ENCODE peak calls at places on chromosomes 13 and 19, in ten cellular contexts. K is ACHN, D is Daoy, M is GM23338, R is H54, W is hepatic stellate cell, S is hypothalamus, T is EH, F is ELR, U is prostate gland. I is an unnamed sample.

GRCh38 chr13:20131057-20131832 is 29.6 kb downstream of the GJA3 start:
- DNase-seq in K (no peak), D (no peak), M (no peak), R (no peak), W (no peak), S (no peak), T (no peak), F (no peak), U (no peak), I (no peak)

GRCh38 chr13:100818706-100819105 is 144.1 kb upstream of the TMTC4 start:
- DNase-seq in K (no peak), D (no peak), M (no peak), R (no peak), W (no peak), S (no peak), T (no peak), F (no peak), U (no peak), I (no peak)

GRCh38 chr13:98480915-98481510 is 95.9 kb downstream of the STK24 start:
- DNase-seq in K (no peak), D (peak), M (no peak), R (no peak), W (no peak), S (no peak), T (no peak), F (peak), U (no peak), I (no peak)

GRCh38 chr19:17944301-17944700 is 11.5 kb downstream of the CCDC124 start:
- DNase-seq in K (peak), D (peak), M (no peak), R (peak), W (peak), S (no peak), T (peak), F (peak), U (no peak), I (no peak)

GRCh38 chr13:44431150-44431549 is 57.5 kb downstream of the SERP2 start:
- DNase-seq in K (no peak), D (no peak), M (no peak), R (no peak), W (no peak), S (no peak), T (no peak), F (no peak), U (no peak), I (peak)

GRCh38 chr13:110944121-110944967 is 29.5 kb upstream of the ANKRD10 start:
- DNase-seq in K (peak), D (peak), M (peak), R (peak), W (peak), S (no peak), T (peak), F (peak), U (peak), I (peak)

GRCh38 chr13:80881495-80882482 is 540.9 kb upstream of the SPRY2 start:
- DNase-seq in K (no peak), D (no peak), M (no peak), R (no peak), W (no peak), S (no peak), T (no peak), F (no peak), U (no peak), I (peak)

GRCh38 chr19:4066176-4066606 is 508 bp downstream of the ZBTB7A start:
- DNase-seq in K (no peak), D (no peak), M (no peak), R (no peak), W (no peak), S (no peak), T (no peak), F (no peak), U (peak), I (no peak)

GRCh38 chr19:4454621-4454951 is 3.0 kb downstream of the UBXN6 start:
- DNase-seq in K (no peak), D (no peak), M (no peak), R (no peak), W (peak), S (no peak), T (no peak), F (no peak), U (no peak), I (no peak)

GRCh38 chr13:93915269-93915809 is 564.1 kb downstream of the DCT start:
- DNase-seq in K (no peak), D (no peak), M (no peak), R (no peak), W (no peak), S (no peak), T (peak), F (peak), U (no peak), I (no peak)

GRCh38 chr13:99198630-99199029 is 2.0 kb upstream of the UBAC2 start:
- DNase-seq in K (no peak), D (no peak), M (no peak), R (no peak), W (no peak), S (no peak), T (no peak), F (no peak), U (peak), I (peak)

GRCh38 chr13:24854311-24854710 is 90.3 kb downstream of the RNF17 start:
- DNase-seq in K (no peak), D (no peak), M (no peak), R (no peak), W (no peak), S (no peak), T (no peak), F (no peak), U (no peak), I (no peak)

GRCh38 chr19:55321466-55321865 is 3.7 kb downstream of the TMEM150B start:
- DNase-seq in K (no peak), D (no peak), M (no peak), R (no peak), W (no peak), S (no peak), T (no peak), F (no peak), U (no peak), I (no peak)

GRCh38 chr19:46283771-46284170 is 13.1 kb upstream of the HIF3A start:
- DNase-seq in K (no peak), D (no peak), M (no peak), R (no peak), W (no peak), S (no peak), T (peak), F (no peak), U (no peak), I (no peak)

GRCh38 chr19:35509861-35510625 is 3.4 kb downstream of the DMKN start:
- DNase-seq in K (peak), D (peak), M (peak), R (peak), W (peak), S (peak), T (peak), F (peak), U (peak), I (peak)

GRCh38 chr13:112587767-112588489 is at the start of gene TUBGCP3:
- DNase-seq in K (peak), D (peak), M (peak), R (peak), W (peak), S (peak), T (peak), F (peak), U (peak), I (peak)

GRCh38 chr13:77859450-77859849 is 59.2 kb downstream of the EDNRB start:
- DNase-seq in K (no peak), D (peak), M (no peak), R (no peak), W (no peak), S (no peak), T (no peak), F (peak), U (no peak), I (no peak)

GRCh38 chr13:99442273-99442895 is 58.9 kb upstream of the TM9SF2 start:
- DNase-seq in K (peak), D (peak), M (peak), R (no peak), W (peak), S (no peak), T (peak), F (peak), U (peak), I (peak)

GRCh38 chr13:39956036-39956435 is 300.6 kb downstream of the COG6 start:
- DNase-seq in K (no peak), D (peak), M (no peak), R (no peak), W (no peak), S (no peak), T (no peak), F (no peak), U (no peak), I (no peak)

GRCh38 chr19:50492303-50493052 is 15.8 kb upstream of the GARIN5A start:
- DNase-seq in K (no peak), D (no peak), M (no peak), R (no peak), W (no peak), S (no peak), T (no peak), F (peak), U (no peak), I (no peak)

GRCh38 chr19:422213-422916 is 13.4 kb upstream of the C2CD4C start:
- DNase-seq in K (no peak), D (no peak), M (no peak), R (no peak), W (no peak), S (no peak), T (no peak), F (no peak), U (no peak), I (peak)

GRCh38 chr13:111460548-111461444 is 140.4 kb downstream of the TEX29 start:
- DNase-seq in K (peak), D (peak), M (peak), R (peak), W (peak), S (peak), T (peak), F (peak), U (peak), I (peak)

GRCh38 chr13:99140831-99141230 is 59.8 kb upstream of the UBAC2 start:
- DNase-seq in K (no peak), D (no peak), M (peak), R (no peak), W (no peak), S (no peak), T (no peak), F (no peak), U (no peak), I (no peak)

GRCh38 chr19:44582581-44583265 is 30.6 kb upstream of the IGSF23 start:
- DNase-seq in K (peak), D (peak), M (peak), R (peak), W (peak), S (no peak), T (peak), F (peak), U (no peak), I (peak)

GRCh38 chr19:23403581-23404324 is 8.5 kb upstream of the ZNF91 start:
- DNase-seq in K (no peak), D (no peak), M (peak), R (no peak), W (no peak), S (no peak), T (no peak), F (no peak), U (no peak), I (peak)

GRCh38 chr19:4722671-4723464 is 774 bp downstream of the DPP9 start:
- DNase-seq in K (peak), D (peak), M (no peak), R (no peak), W (peak), S (no peak), T (peak), F (peak), U (peak), I (peak)

GRCh38 chr19:57302020-57302465 is 18.2 kb upstream of the ZNF543 start:
- DNase-seq in K (peak), D (peak), M (no peak), R (peak), W (peak), S (no peak), T (peak), F (peak), U (no peak), I (peak)

GRCh38 chr13:32126756-32127155 is 95.2 kb downstream of the FRY start:
- DNase-seq in K (no peak), D (no peak), M (no peak), R (no peak), W (no peak), S (no peak), T (peak), F (no peak), U (no peak), I (no peak)

GRCh38 chr19:35919306-35919705 is 11.2 kb upstream of the TYROBP start:
- DNase-seq in K (no peak), D (no peak), M (no peak), R (no peak), W (no peak), S (no peak), T (no peak), F (no peak), U (no peak), I (no peak)

GRCh38 chr19:2312819-2313501 is 5.0 kb upstream of the LINGO3 start:
- DNase-seq in K (no peak), D (no peak), M (peak), R (no peak), W (no peak), S (no peak), T (no peak), F (no peak), U (no peak), I (peak)

GRCh38 chr19:10191347-10191746 is 3.4 kb downstream of the DNMT1 start:
- DNase-seq in K (no peak), D (peak), M (no peak), R (no peak), W (peak), S (no peak), T (peak), F (peak), U (no peak), I (no peak)

GRCh38 chr13:50326746-50327145 is 311.5 kb downstream of the KCNRG start:
- DNase-seq in K (no peak), D (no peak), M (no peak), R (no peak), W (no peak), S (no peak), T (no peak), F (no peak), U (no peak), I (no peak)

GRCh38 chr13:57352114-57352513 is 185.1 kb downstream of the PRR20E start:
- DNase-seq in K (no peak), D (no peak), M (no peak), R (no peak), W (no peak), S (no peak), T (no peak), F (no peak), U (no peak), I (no peak)

GRCh38 chr13:24063281-24063851 is 97.2 kb upstream of the SPATA13 start:
- DNase-seq in K (no peak), D (peak), M (no peak), R (no peak), W (no peak), S (no peak), T (no peak), F (no peak), U (no peak), I (no peak)

GRCh38 chr13:36630181-36630806 is 43.5 kb upstream of the SERTM1 start:
- DNase-seq in K (no peak), D (no peak), M (peak), R (no peak), W (no peak), S (no peak), T (no peak), F (no peak), U (no peak), I (no peak)

GRCh38 chr19:15702590-15702930 is 25.3 kb upstream of the OR10H2 start:
- DNase-seq in K (no peak), D (peak), M (peak), R (peak), W (no peak), S (no peak), T (peak), F (peak), U (peak), I (peak)

GRCh38 chr13:113157929-113158747 is at the start of gene PROZ:
- DNase-seq in K (no peak), D (no peak), M (no peak), R (no peak), W (no peak), S (no peak), T (no peak), F (no peak), U (no peak), I (no peak)

I was measured in DMS53.